ENCODE peak calls at places on chromosomes 13 and 19, in nine cellular contexts. C, E, L, Q, N, A, I, J and G are unnamed samples.

GRCh38 chr13:23674795-23675640 is 104.8 kb downstream of the TNFRSF19 start:
- DNase-seq in A (no peak), Q (no peak), C (peak), I (peak), E (no peak), L (no peak), N (peak), J (no peak), G (peak)

GRCh38 chr13:39522329-39522728 is 80.7 kb downstream of the LHFPL6 start:
- DNase-seq in L (no peak), J (no peak), E (no peak), A (no peak), Q (no peak), N (no peak), I (no peak), C (no peak), G (no peak)

GRCh38 chr19:38358071-38358470 is 16.3 kb upstream of the PSMD8 start:
- DNase-seq in Q (no peak), A (no peak), E (no peak), N (no peak), J (no peak), C (no peak), I (no peak), L (no peak), G (no peak)

GRCh38 chr13:51995677-51996551 is 15.3 kb downstream of the ATP7B start:
- DNase-seq in N (peak), Q (no peak), L (peak), E (no peak), I (no peak), C (no peak), J (no peak), A (peak), G (no peak)

GRCh38 chr19:1668339-1669123 is 16.1 kb upstream of the TCF3 start:
- DNase-seq in E (no peak), C (no peak), Q (no peak), I (peak), J (no peak), L (no peak), A (no peak), N (no peak), G (no peak)

GRCh38 chr13:39684531-39685137 is 29.2 kb downstream of the COG6 start:
- DNase-seq in L (no peak), I (peak), Q (peak), C (peak), N (peak), A (no peak), J (no peak), E (no peak), G (peak)

GRCh38 chr13:51811046-51811445 is 7.1 kb upstream of the DHRS12 start:
- DNase-seq in J (no peak), C (no peak), A (no peak), Q (no peak), L (no peak), E (no peak), N (no peak), I (no peak), G (no peak)

GRCh38 chr19:46913852-46914430 is 53.1 kb downstream of the ARHGAP35 start:
- DNase-seq in A (no peak), C (peak), J (no peak), N (peak), I (peak), L (no peak), Q (no peak), E (no peak), G (no peak)

GRCh38 chr13:33757713-33758112 is 60.2 kb upstream of the RFC3 start:
- DNase-seq in N (no peak), E (no peak), I (no peak), C (no peak), A (no peak), Q (no peak), J (no peak), L (no peak), G (no peak)

GRCh38 chr13:49997935-49998334 is 1.1 kb downstream of the TRIM13 start:
- DNase-seq in L (no peak), A (no peak), N (no peak), Q (no peak), J (no peak), C (no peak), E (no peak), I (peak), G (no peak)

GRCh38 chr13:20702945-20703784 is at the start of gene IL17D:
- DNase-seq in E (no peak), A (no peak), I (peak), J (no peak), L (no peak), N (no peak), Q (no peak), C (no peak), G (no peak)

GRCh38 chr13:59982631-59983382 is 180.9 kb downstream of the DIAPH3 start:
- DNase-seq in E (no peak), J (no peak), C (no peak), A (no peak), N (peak), I (peak), L (no peak), Q (no peak), G (peak)

GRCh38 chr13:97359181-97360057 is 74.5 kb upstream of the RAP2A start:
- DNase-seq in N (peak), J (peak), C (peak), A (no peak), I (peak), L (peak), Q (peak), E (peak), G (peak)

GRCh38 chr19:3710265-3710812 is 2.2 kb downstream of the TJP3 start:
- DNase-seq in I (peak), A (peak), L (peak), J (peak), N (peak), C (no peak), Q (peak), E (peak), G (no peak)

GRCh38 chr19:18173054-18173571 is 500 bp upstream of the IFI30 start:
- DNase-seq in C (no peak), N (no peak), E (peak), Q (no peak), J (peak), L (no peak), A (peak), I (no peak), G (no peak)

GRCh38 chr13:75395901-75396300 is 86.1 kb downstream of the TBC1D4 start:
- DNase-seq in I (no peak), C (no peak), E (no peak), N (no peak), A (no peak), J (no peak), Q (no peak), L (no peak), G (no peak)

GRCh38 chr13:91174886-91175501 is 172.5 kb upstream of the MIR17HG start:
- DNase-seq in J (no peak), L (no peak), C (no peak), Q (no peak), E (no peak), N (peak), I (no peak), A (no peak), G (no peak)

GRCh38 chr13:52158629-52159158 is 703 bp downstream of the NEK3 start:
- DNase-seq in J (no peak), E (peak), L (no peak), Q (no peak), A (peak), C (no peak), N (peak), I (peak), G (peak)

GRCh38 chr19:2603320-2603719 is 99.2 kb downstream of the GNG7 start:
- DNase-seq in Q (no peak), C (peak), N (peak), A (peak), E (no peak), L (no peak), J (no peak), I (peak), G (no peak)

GRCh38 chr19:412356-413355 is 3.7 kb upstream of the C2CD4C start:
- DNase-seq in C (no peak), N (no peak), E (no peak), J (peak), I (peak), L (no peak), Q (no peak), A (no peak), G (no peak)

GRCh38 chr13:60873116-60873515 is 476.1 kb downstream of the TDRD3 start:
- DNase-seq in Q (no peak), J (no peak), I (no peak), N (no peak), C (no peak), L (no peak), A (no peak), E (no peak), G (no peak)

GRCh38 chr13:76361868-76362267 is 524.3 kb downstream of the KCTD12 start:
- DNase-seq in J (no peak), E (no peak), C (no peak), I (no peak), A (no peak), L (no peak), Q (no peak), N (no peak), G (no peak)

GRCh38 chr13:48976677-48977625 is 1.2 kb downstream of the FNDC3A start:
- DNase-seq in A (no peak), N (no peak), I (peak), J (no peak), C (peak), L (peak), E (no peak), Q (no peak), G (peak)

GRCh38 chr19:23992348-23992747 is 77.7 kb downstream of the ZNF726 start:
- DNase-seq in L (no peak), J (no peak), C (no peak), A (no peak), N (no peak), I (no peak), Q (no peak), E (no peak), G (no peak)

GRCh38 chr13:94950303-94950702 is 238.0 kb upstream of the SOX21 start:
- DNase-seq in J (no peak), C (no peak), A (no peak), L (peak), N (no peak), Q (no peak), I (no peak), E (no peak), G (no peak)

GRCh38 chr13:23949736-23950135 is 52.4 kb upstream of the C1QTNF9B start:
- DNase-seq in L (no peak), I (no peak), E (no peak), N (no peak), Q (no peak), J (no peak), C (no peak), A (no peak), G (no peak)

GRCh38 chr19:38061294-38061693 is 154.3 kb downstream of the SIPA1L3 start:
- DNase-seq in C (peak), A (no peak), Q (no peak), N (peak), E (no peak), L (no peak), J (no peak), I (peak), G (peak)

GRCh38 chr19:10565028-10565566 is 713 bp downstream of the KRI1 start:
- DNase-seq in N (peak), L (no peak), Q (no peak), E (no peak), A (no peak), I (peak), J (no peak), C (no peak), G (no peak)
- TF ChIP-seq CTCF in N (peak), L (peak), Q (peak), E (peak), A (no peak), I (peak), J (no peak), C (no peak), G (peak)

DNA sequence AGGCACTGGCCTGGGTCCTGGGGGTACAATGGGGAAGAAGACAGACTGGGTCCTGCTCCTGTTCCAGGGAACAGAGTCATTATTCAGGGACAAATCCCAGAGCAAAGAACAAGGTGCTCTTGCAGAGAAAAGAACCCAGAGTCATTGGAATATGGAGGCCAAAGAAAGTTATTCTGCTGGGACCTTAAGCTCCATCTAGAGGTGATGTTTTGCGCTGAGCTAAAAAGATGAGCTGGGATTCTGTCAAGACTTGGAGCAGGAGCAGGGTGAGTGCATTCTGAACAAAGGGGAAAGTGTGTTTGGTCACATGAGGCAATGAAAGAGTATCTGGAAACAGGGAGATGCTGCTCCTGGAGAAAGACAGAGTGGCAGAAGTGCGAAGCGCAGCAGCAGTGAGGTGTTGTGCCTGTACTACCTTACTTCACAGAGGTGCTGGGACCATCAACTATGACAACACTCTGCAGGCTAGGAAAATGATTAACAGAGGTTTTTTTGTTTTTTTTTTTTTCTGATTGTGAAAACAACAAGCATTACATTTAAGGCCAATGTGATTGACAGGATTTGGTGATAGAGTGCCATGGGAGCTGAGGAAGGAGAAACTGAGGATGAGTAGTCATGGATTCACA is 95.3 kb upstream of the TNFSF11 start:
- DNase-seq in J (no peak), C (peak), A (no peak), I (peak), L (no peak), N (no peak), Q (peak), E (no peak), G (peak)
- TF ChIP-seq CTCF in J (peak), C (peak), A (no peak), I (peak), L (peak), N (peak), Q (peak), E (no peak), G (peak)

GRCh38 chr19:49214701-49215100 is 57.1 kb downstream of the TRPM4 start:
- DNase-seq in A (no peak), I (no peak), E (no peak), L (no peak), J (no peak), N (no peak), C (no peak), Q (no peak), G (no peak)

GRCh38 chr19:49210901-49211451 is 53.4 kb downstream of the TRPM4 start:
- DNase-seq in N (no peak), L (no peak), J (no peak), Q (no peak), C (no peak), I (no peak), A (no peak), E (no peak), G (no peak)

GRCh38 chr19:49216076-49216475 is 58.5 kb downstream of the TRPM4 start:
- DNase-seq in J (no peak), L (no peak), E (no peak), I (peak), C (no peak), N (peak), Q (no peak), A (no peak), G (no peak)

GRCh38 chr19:49212302-49212701 is 54.7 kb downstream of the TRPM4 start:
- DNase-seq in E (no peak), N (no peak), J (no peak), A (no peak), I (peak), L (no peak), Q (no peak), C (no peak), G (no peak)

GRCh38 chr19:49213791-49214190 is 56.2 kb downstream of the TRPM4 start:
- DNase-seq in L (no peak), Q (no peak), E (no peak), N (no peak), C (no peak), A (no peak), J (no peak), I (no peak), G (no peak)
- TF ChIP-seq CTCF in L (peak), Q (peak), E (no peak), N (no peak), C (peak), A (no peak), J (no peak), I (peak), G (peak)

GRCh38 chr13:102769679-102770078 is 3.9 kb downstream of the TEX30 start:
- DNase-seq in E (no peak), C (no peak), Q (no peak), L (no peak), I (peak), A (no peak), N (no peak), J (no peak), G (peak)
- TF ChIP-seq CTCF in E (no peak), C (no peak), Q (no peak), L (no peak), I (no peak), A (no peak), N (peak), J (no peak), G (peak)

GRCh38 chr19:6769006-6769637 is 1.9 kb upstream of the SH2D3A start:
- DNase-seq in E (no peak), L (no peak), Q (no peak), A (no peak), C (no peak), N (no peak), J (no peak), I (peak), G (no peak)

GRCh38 chr19:6772866-6773322 is 386 bp downstream of the VAV1 start:
- DNase-seq in A (no peak), L (no peak), E (no peak), N (no peak), C (no peak), J (no peak), I (no peak), Q (no peak), G (no peak)

GRCh38 chr19:6774821-6775707 is 2.6 kb downstream of the VAV1 start:
- DNase-seq in N (no peak), J (peak), C (no peak), I (no peak), A (no peak), L (no peak), E (no peak), Q (no peak), G (no peak)

GRCh38 chr19:6773323-6773931 is 919 bp downstream of the VAV1 start:
- DNase-seq in Q (no peak), I (no peak), E (no peak), A (peak), J (peak), C (no peak), N (no peak), L (no peak), G (no peak)

GRCh38 chr19:6772028-6772865 is at the start of gene VAV1:
- DNase-seq in A (peak), Q (no peak), N (no peak), C (no peak), J (peak), E (no peak), L (no peak), I (no peak), G (no peak)
- TF ChIP-seq CTCF in A (no peak), Q (peak), N (no peak), C (no peak), J (peak), E (no peak), L (no peak), I (no peak), G (peak)

DNA sequence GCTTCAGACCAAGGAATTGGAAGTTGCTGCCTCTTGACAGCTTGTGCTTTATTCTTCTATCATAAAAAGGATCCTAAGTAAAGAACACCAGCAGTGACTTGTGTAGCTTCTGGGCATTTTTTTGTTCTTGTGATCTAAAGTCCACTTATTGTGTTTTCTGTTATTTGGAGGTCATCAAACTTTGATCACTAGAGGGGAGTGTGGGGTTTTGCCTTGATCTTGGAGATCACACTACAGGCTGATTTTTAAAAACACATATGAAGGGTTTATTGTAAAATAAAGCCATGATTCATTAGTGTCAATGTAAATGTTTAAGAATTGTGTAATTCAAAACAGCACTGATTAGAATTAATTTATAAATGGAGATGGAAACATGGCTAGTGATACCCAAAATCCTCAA is 328.7 kb upstream of the EDNRB start:
- DNase-seq in C (no peak), L (no peak), J (no peak), I (no peak), A (no peak), E (no peak), N (no peak), Q (no peak), G (no peak)
- TF ChIP-seq CTCF in C (no peak), L (no peak), J (no peak), I (no peak), A (no peak), E (no peak), N (no peak), Q (no peak), G (peak)

DNA sequence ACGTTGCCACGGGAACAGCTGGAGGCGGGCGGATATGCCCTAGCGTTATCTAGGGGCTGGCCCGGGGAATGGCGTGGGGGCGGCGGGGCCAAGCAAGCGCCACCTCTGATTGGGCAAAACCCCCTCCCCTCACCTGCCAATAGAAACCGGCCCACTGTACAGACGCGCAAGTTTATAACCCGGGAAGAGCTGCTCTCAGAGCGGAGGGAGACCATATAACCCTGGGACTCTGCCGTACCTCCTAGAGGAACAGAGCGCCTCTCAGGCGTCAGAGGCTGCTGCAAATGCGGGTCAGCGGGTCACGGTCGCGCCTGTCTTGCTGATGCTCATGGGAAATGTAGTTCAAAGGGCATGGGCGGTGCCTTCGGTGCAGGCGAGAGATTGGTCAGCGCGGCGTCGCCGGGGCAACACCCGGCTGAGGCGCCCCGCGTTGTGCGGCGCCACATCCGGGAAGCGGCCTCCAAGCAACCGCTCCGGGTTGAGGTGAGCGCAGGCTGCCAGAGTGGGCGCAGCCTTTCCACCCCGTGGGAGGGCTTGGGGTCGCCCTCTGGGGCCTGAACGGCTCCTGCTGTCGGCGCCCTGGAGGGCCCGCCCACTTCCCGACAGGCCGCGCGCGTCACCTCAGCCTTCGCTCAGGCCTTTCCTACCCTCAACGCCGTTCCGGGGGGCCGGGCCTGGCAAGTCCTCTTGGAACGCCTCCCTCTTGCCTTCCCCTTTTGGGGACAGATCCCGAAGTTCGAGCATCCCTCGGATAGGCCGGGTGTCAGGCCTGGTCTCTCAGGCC is at the start of gene ZNF446:
- DNase-seq in J (peak), A (peak), Q (peak), N (peak), I (peak), L (peak), E (peak), C (peak), G (peak)
- TF ChIP-seq CTCF in J (no peak), A (no peak), Q (no peak), N (no peak), I (no peak), L (no peak), E (no peak), C (no peak), G (peak)

GRCh38 chr19:7788178-7788932 is 25.3 kb downstream of the CLEC4M start:
- DNase-seq in N (no peak), Q (no peak), A (no peak), E (no peak), L (no peak), J (peak), I (no peak), C (no peak), G (no peak)

GRCh38 chr19:7787602-7788177 is 24.6 kb downstream of the CLEC4M start:
- DNase-seq in L (no peak), N (no peak), J (no peak), I (no peak), E (no peak), C (no peak), Q (no peak), A (no peak), G (no peak)

GRCh38 chr19:7790416-7790815 is 27.4 kb downstream of the CLEC4M start:
- DNase-seq in J (no peak), E (no peak), L (no peak), N (no peak), A (no peak), C (no peak), I (no peak), Q (no peak), G (no peak)

GRCh38 chr19:7788933-7789323 is 25.9 kb downstream of the CLEC4M start:
- DNase-seq in N (no peak), E (no peak), L (no peak), A (no peak), I (no peak), Q (no peak), C (no peak), J (peak), G (no peak)

GRCh38 chr19:7789447-7789846 is 26.4 kb downstream of the CLEC4M start:
- DNase-seq in A (no peak), L (no peak), N (no peak), C (no peak), E (no peak), I (no peak), J (no peak), Q (no peak), G (no peak)
- TF ChIP-seq CTCF in A (no peak), L (no peak), N (no peak), C (no peak), E (no peak), I (no peak), J (no peak), Q (no peak), G (no peak)